ENCODE peak calls at places on chromosomes 13 and 19, in ten cellular contexts. X, P, D, R, M, O, C, Z, V and Y are unnamed samples.

GRCh38 chr19:3073159-3073563 is 10.9 kb upstream of the TLE5 start:
- DNase-seq in X (no peak), P (no peak), D (no peak), R (no peak), M (peak), O (no peak), C (no peak), Z (peak), V (no peak), Y (peak)

GRCh38 chr19:17479325-17479791 is 9.0 kb downstream of the SLC27A1 start:
- DNase-seq in X (no peak), P (no peak), D (no peak), R (no peak), M (peak), O (no peak), C (no peak), Z (no peak), V (no peak), Y (no peak)

GRCh38 chr13:59873856-59874255 is 289.9 kb downstream of the DIAPH3 start:
- DNase-seq in X (no peak), P (no peak), D (no peak), R (no peak), M (no peak), O (no peak), C (no peak), Z (no peak), V (no peak), Y (no peak)

GRCh38 chr13:111171629-111172028 is 56.5 kb downstream of the ARHGEF7 start:
- DNase-seq in X (no peak), P (no peak), D (no peak), R (no peak), M (no peak), O (no peak), C (no peak), Z (no peak), V (no peak), Y (no peak)

GRCh38 chr13:28527629-28528028 is 32.7 kb upstream of the FLT1 start:
- DNase-seq in X (no peak), P (no peak), D (no peak), R (no peak), M (no peak), O (no peak), C (no peak), Z (no peak), V (no peak), Y (no peak)

GRCh38 chr19:20250627-20251026 is 83.6 kb downstream of the ZNF486 start:
- DNase-seq in X (no peak), P (no peak), D (no peak), R (no peak), M (no peak), O (no peak), C (no peak), Z (no peak), V (no peak), Y (no peak)

GRCh38 chr19:1063030-1063908 is 3.7 kb upstream of the ARHGAP45 start:
- DNase-seq in X (no peak), P (no peak), D (no peak), R (no peak), M (no peak), O (no peak), C (peak), Z (no peak), V (no peak), Y (no peak)

GRCh38 chr13:100214886-100215285 is 126.0 kb downstream of the PCCA start:
- DNase-seq in X (no peak), P (no peak), D (peak), R (no peak), M (peak), O (no peak), C (no peak), Z (no peak), V (no peak), Y (no peak)

GRCh38 chr13:39052944-39053343 is 14.7 kb downstream of the NHLRC3 start:
- DNase-seq in X (no peak), P (no peak), D (no peak), R (no peak), M (no peak), O (no peak), C (no peak), Z (no peak), V (no peak), Y (no peak)

GRCh38 chr19:33840783-33841182 is 44.1 kb downstream of the KCTD15 start:
- DNase-seq in X (no peak), P (no peak), D (no peak), R (no peak), M (no peak), O (no peak), C (no peak), Z (no peak), V (no peak), Y (no peak)

GRCh38 chr13:75359266-75359665 is 122.7 kb downstream of the TBC1D4 start:
- DNase-seq in X (no peak), P (no peak), D (peak), R (peak), M (peak), O (no peak), C (no peak), Z (no peak), V (no peak), Y (no peak)

GRCh38 chr13:68304287-68304893 is 1074.3 kb upstream of the PCDH9 start:
- DNase-seq in X (no peak), P (no peak), D (peak), R (no peak), M (no peak), O (peak), C (no peak), Z (no peak), V (no peak), Y (peak)

GRCh38 chr13:30307966-30308290 is 577 bp upstream of the KATNAL1 start:
- DNase-seq in X (no peak), P (no peak), D (no peak), R (no peak), M (no peak), O (no peak), C (no peak), Z (no peak), V (no peak), Y (no peak)

GRCh38 chr13:29521336-29521735 is 74.2 kb downstream of the SLC7A1 start:
- DNase-seq in X (no peak), P (no peak), D (no peak), R (no peak), M (no peak), O (no peak), C (no peak), Z (no peak), V (no peak), Y (no peak)

GRCh38 chr13:92739306-92739818 is 487.2 kb upstream of the GPC6 start:
- DNase-seq in X (no peak), P (no peak), D (no peak), R (no peak), M (no peak), O (no peak), C (no peak), Z (no peak), V (no peak), Y (no peak)

GRCh38 chr19:2116507-2116906 is 19.8 kb downstream of the IZUMO4 start:
- DNase-seq in X (no peak), P (no peak), D (no peak), R (no peak), M (no peak), O (no peak), C (no peak), Z (no peak), V (no peak), Y (no peak)

GRCh38 chr13:109782066-109782822 is 4.1 kb downstream of the IRS2 start:
- DNase-seq in X (no peak), P (no peak), D (no peak), R (no peak), M (no peak), O (no peak), C (no peak), Z (no peak), V (no peak), Y (no peak)

GRCh38 chr19:37564624-37565369 is 29.8 kb downstream of the ZNF571 start:
- DNase-seq in X (no peak), P (no peak), D (no peak), R (no peak), M (no peak), O (no peak), C (no peak), Z (no peak), V (no peak), Y (no peak)

GRCh38 chr19:53190253-53190652 is 2.9 kb downstream of the ZNF665 start:
- DNase-seq in X (no peak), P (no peak), D (no peak), R (no peak), M (no peak), O (no peak), C (no peak), Z (no peak), V (no peak), Y (no peak)

GRCh38 chr13:97018029-97018819 is 23.9 kb upstream of the OXGR1 start:
- DNase-seq in X (no peak), P (peak), D (no peak), R (peak), M (peak), O (peak), C (no peak), Z (peak), V (peak), Y (peak)

GRCh38 chr19:38316477-38317067 is 825 bp upstream of the YIF1B start:
- DNase-seq in X (no peak), P (no peak), D (no peak), R (no peak), M (no peak), O (no peak), C (no peak), Z (no peak), V (no peak), Y (no peak)

GRCh38 chr19:45445139-45445538 is 21.4 kb upstream of the ERCC1 start:
- DNase-seq in X (no peak), P (no peak), D (no peak), R (no peak), M (no peak), O (no peak), C (no peak), Z (no peak), V (no peak), Y (no peak)
- H3K27ac ChIP-seq in X (peak), P (no peak), D (no peak), R (peak), M (peak), O (no peak), C (no peak), Z (peak), V (peak), Y (no peak)

GRCh38 chr13:80814541-80814940 is 473.6 kb upstream of the SPRY2 start:
- DNase-seq in X (no peak), P (no peak), D (no peak), R (no peak), M (peak), O (no peak), C (no peak), Z (no peak), V (no peak), Y (no peak)

GRCh38 chr13:80823472-80823871 is 482.5 kb upstream of the SPRY2 start:
- DNase-seq in X (no peak), P (no peak), D (no peak), R (no peak), M (no peak), O (no peak), C (no peak), Z (no peak), V (no peak), Y (no peak)

DNA sequence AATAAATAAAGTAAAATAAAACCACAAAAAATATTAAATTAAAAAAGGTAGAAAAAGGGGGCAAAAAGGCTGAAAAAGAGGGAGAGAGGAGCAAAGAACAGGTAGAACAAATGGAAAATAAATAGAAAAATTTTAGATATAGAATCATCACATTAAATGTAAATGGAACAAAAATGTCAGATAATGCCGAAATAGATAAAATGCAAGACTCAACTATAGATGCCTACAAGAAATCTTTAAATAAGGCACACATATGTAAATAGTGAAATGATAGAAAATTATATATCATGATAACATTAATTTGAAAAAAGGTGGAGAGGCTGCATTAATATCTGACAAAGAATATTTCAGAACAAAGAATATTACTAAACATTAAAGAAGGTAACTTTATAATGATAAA is 477.1 kb upstream of the SPRY2 start:
- DNase-seq in X (no peak), P (no peak), D (no peak), R (no peak), M (no peak), O (no peak), C (no peak), Z (no peak), V (no peak), Y (no peak)
- H3K27ac ChIP-seq in X (no peak), P (no peak), D (no peak), R (no peak), M (no peak), O (no peak), C (no peak), Z (no peak), V (no peak), Y (no peak)

GRCh38 chr13:65985632-65986031 is 1244.5 kb downstream of the PCDH9 start:
- DNase-seq in X (no peak), P (peak), D (no peak), R (no peak), M (no peak), O (no peak), C (no peak), Z (no peak), V (no peak), Y (no peak)
- H3K27ac ChIP-seq in X (no peak), P (no peak), D (no peak), R (no peak), M (no peak), O (no peak), C (no peak), Z (no peak), V (no peak), Y (no peak)

DNA sequence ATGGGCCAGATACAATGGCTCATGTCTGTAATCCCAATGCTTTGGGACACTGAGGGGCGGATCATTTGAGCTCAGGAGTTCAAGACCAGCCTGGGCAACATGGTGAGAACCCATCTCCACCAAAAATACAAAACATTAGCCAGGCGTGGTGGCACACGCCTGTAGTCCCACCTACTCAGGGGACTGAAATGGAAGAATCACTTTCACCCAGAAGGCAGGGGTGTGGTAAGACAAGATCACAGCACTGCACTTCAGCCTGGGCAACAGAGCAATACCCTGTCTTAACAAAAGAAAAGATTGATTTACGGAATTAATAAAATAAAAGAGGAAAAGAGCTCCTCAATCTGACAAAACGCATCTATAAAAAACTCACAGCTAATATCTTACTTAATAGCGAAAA is 22.7 kb downstream of the USP12 start:
- DNase-seq in X (no peak), P (no peak), D (no peak), R (no peak), M (no peak), O (no peak), C (no peak), Z (no peak), V (no peak), Y (no peak)
- H3K27ac ChIP-seq in X (no peak), P (no peak), D (no peak), R (no peak), M (no peak), O (no peak), C (no peak), Z (no peak), V (no peak), Y (no peak)

DNA sequence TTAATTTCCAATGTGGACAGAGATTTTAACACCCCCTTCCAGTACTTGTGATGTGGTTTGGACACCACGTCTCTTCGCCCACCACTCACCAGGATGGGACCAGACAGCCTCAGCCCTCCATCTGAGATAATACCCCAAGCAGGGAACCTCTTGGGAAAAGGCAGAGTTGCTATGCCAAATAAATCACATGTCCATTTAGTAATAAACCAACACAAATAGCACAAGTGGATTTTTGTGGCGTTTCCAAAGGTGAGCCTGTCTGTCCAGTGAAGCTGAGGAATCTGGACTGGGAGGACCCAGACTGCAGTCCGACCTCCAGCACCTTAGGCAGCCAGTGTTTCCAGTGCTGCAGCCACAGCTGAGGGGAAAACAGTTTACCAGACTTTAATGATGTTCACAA is 34.1 kb upstream of the GAS6 start:
- DNase-seq in X (no peak), P (no peak), D (no peak), R (no peak), M (no peak), O (no peak), C (no peak), Z (no peak), V (no peak), Y (no peak)
- H3K27ac ChIP-seq in X (peak), P (no peak), D (no peak), R (peak), M (no peak), O (no peak), C (no peak), Z (no peak), V (no peak), Y (no peak)

GRCh38 chr19:49126575-49126974 is 7.2 kb downstream of the PPFIA3 start:
- DNase-seq in X (no peak), P (no peak), D (no peak), R (no peak), M (no peak), O (no peak), C (no peak), Z (no peak), V (no peak), Y (no peak)
- H3K27ac ChIP-seq in X (no peak), P (no peak), D (no peak), R (no peak), M (no peak), O (no peak), C (no peak), Z (no peak), V (no peak), Y (no peak)

DNA sequence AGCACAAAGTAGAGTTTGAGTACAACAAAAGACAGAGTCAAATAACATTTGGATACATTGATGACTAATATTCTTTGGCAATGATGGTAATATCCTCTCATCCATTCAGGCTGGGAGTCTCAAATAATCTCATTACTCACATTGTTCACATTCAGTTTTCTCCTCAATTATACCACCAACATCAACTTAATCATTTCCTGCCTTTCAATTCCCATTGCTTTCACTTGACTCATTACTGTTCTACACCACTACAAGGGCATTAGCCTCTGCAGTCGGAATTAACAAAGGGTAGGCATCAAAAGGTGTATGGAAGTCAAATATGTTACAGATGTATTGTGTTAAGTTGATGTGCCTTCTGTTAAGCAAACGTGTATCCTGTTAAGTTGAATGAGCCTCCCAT is 518.4 kb upstream of the SLITRK1 start:
- DNase-seq in X (no peak), P (no peak), D (no peak), R (peak), M (peak), O (no peak), C (no peak), Z (no peak), V (no peak), Y (no peak)
- H3K27ac ChIP-seq in X (no peak), P (no peak), D (no peak), R (peak), M (no peak), O (no peak), C (no peak), Z (no peak), V (no peak), Y (no peak)

DNA sequence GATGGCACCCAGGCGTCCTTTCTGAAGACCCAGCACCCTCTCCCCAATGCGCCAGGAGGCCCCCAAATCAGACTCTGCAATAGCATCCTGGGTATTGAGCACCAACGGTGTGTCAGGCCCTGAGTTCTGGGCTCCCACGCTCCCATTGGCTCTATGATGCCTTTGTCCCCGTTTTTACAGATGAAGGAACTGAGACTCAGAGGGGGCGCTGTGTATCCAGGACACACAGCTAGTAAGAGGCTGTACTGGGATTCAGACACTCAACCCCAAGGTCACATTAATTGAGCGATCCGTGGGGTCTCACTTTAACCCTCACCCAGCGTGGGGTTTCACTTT is 42.5 kb downstream of the CYP4F22 start:
- DNase-seq in X (no peak), P (peak), D (no peak), R (no peak), M (no peak), O (no peak), C (no peak), Z (no peak), V (no peak), Y (no peak)
- H3K27ac ChIP-seq in X (no peak), P (no peak), D (peak), R (no peak), M (no peak), O (no peak), C (peak), Z (no peak), V (no peak), Y (no peak)

GRCh38 chr19:42250666-42251531 is 4.0 kb downstream of the ERF start:
- DNase-seq in X (no peak), P (no peak), D (no peak), R (no peak), M (no peak), O (no peak), C (no peak), Z (no peak), V (no peak), Y (no peak)
- H3K27ac ChIP-seq in X (peak), P (no peak), D (peak), R (peak), M (peak), O (peak), C (no peak), Z (peak), V (peak), Y (peak)